ENCODE peak calls at places on chromosomes 4 and X, in five cellular contexts. S is anterior cingulate cortex; D is stimulated activated CD4-positive, alpha-beta T cell treated with anti-CD3 and anti-CD28 coated beads, Interleukin-2, amount 100 ng/mL, for 24 hours; H is NCI-H1436 treated with DMSO at 0.1 percent for 48 hours; I is brain microvascular endothelial cell. O is an unnamed sample.

GRCh38 chr4:167541286-167541685 is 307.0 kb upstream of the SPOCK3 start:
- DNase-seq in H (no peak), S (no peak), I (no peak), D (no peak), O (no peak)

GRCh38 chr4:42280327-42281095 is 116.8 kb upstream of the SHISA3 start:
- DNase-seq in S (no peak), I (peak), D (no peak), H (no peak), O (peak)

GRCh38 chr4:113505057-113505456 is 256.5 kb downstream of the CAMK2D start:
- DNase-seq in S (no peak), D (no peak), H (no peak), I (no peak), O (no peak)

GRCh38 chrX:68833855-68834331 is 5.1 kb downstream of the EFNB1 start:
- DNase-seq in D (no peak), S (no peak), H (no peak), I (no peak), O (no peak)

GRCh38 chrX:10579018-10579752 is 41.2 kb downstream of the MID1 start:
- DNase-seq in D (no peak), S (no peak), I (peak), H (no peak), O (no peak)

GRCh38 chr4:145930592-145930991 is 8.0 kb downstream of the ZNF827 start:
- DNase-seq in I (no peak), H (no peak), S (no peak), D (no peak), O (peak)

GRCh38 chr4:73440653-73441052 is 4.6 kb downstream of the AFP start:
- DNase-seq in S (no peak), D (no peak), I (no peak), H (no peak), O (no peak)

GRCh38 chr4:134935320-134935719 is 733.7 kb upstream of the PABPC4L start:
- DNase-seq in S (no peak), I (peak), D (no peak), H (no peak), O (peak)

GRCh38 chr4:88661724-88662123 is 35.9 kb downstream of the NAP1L5 start:
- DNase-seq in H (no peak), S (no peak), I (peak), D (no peak), O (no peak)

GRCh38 chr4:159504634-159505033 is 401.8 kb downstream of the RAPGEF2 start:
- DNase-seq in S (no peak), I (peak), D (no peak), H (no peak), O (no peak)

GRCh38 chr4:148302416-148302815 is 139.8 kb downstream of the NR3C2 start:
- DNase-seq in S (no peak), I (no peak), H (no peak), D (no peak), O (no peak)

GRCh38 chr4:104501290-104501689 is 6.6 kb upstream of the CXXC4 start:
- DNase-seq in D (no peak), H (no peak), I (no peak), S (no peak), O (no peak)

GRCh38 chrX:3697701-3698279 is 15.7 kb downstream of the PRKX start:
- DNase-seq in I (peak), S (peak), D (no peak), H (no peak), O (peak)

GRCh38 chr4:45576275-45576674 is 547.6 kb downstream of the GABRG1 start:
- DNase-seq in S (no peak), D (no peak), H (no peak), I (no peak), O (no peak)

GRCh38 chrX:106608016-106608415 is 3.8 kb upstream of the RADX start:
- DNase-seq in S (no peak), D (no peak), H (peak), I (no peak), O (no peak)

GRCh38 chr4:85491527-85491926 is 16.6 kb downstream of the ARHGAP24 start:
- DNase-seq in D (no peak), S (no peak), I (no peak), H (peak), O (no peak)

GRCh38 chrX:940691-941090 is 271.8 kb downstream of the CRLF2 start:
- DNase-seq in S (no peak), D (no peak), H (no peak), I (no peak), O (no peak)

GRCh38 chr4:119785963-119786362 is 157.4 kb upstream of the PDE5A start:
- DNase-seq in H (no peak), I (peak), D (no peak), S (no peak), O (no peak)

GRCh38 chrX:134691453-134691852 is 33.2 kb upstream of the PLAC1 start:
- DNase-seq in D (no peak), S (no peak), H (no peak), I (no peak), O (no peak)

O was measured in foreskin melanocyte.